ENCODE peak calls at places on chromosomes 11 and 22, in five cellular contexts. H is GM04503, C is fibroblast of mammary gland, B is HS-5, Z is DMS153. F is an unnamed sample.

GRCh38 chr11:88039512-88040496 is 135.4 kb downstream of the RAB38 start:
- DNase-seq in H (no peak), C (no peak), B (no peak), Z (no peak), F (no peak)

GRCh38 chr11:70311616-70312015 is 41.1 kb downstream of the PPFIA1 start:
- DNase-seq in H (no peak), C (no peak), B (no peak), Z (no peak), F (no peak)

GRCh38 chr11:84212467-84213390 is 926.6 kb upstream of the CCDC90B start:
- DNase-seq in H (no peak), C (peak; percentile 6), B (no peak), Z (no peak), F (no peak)

GRCh38 chr11:819129-819931 is 616 bp downstream of the PNPLA2 start:
- DNase-seq in H (no peak), C (peak; percentile 71), B (no peak), Z (peak; percentile 68), F (peak; percentile 88)

GRCh38 chr11:116466231-116466630 is 306.6 kb downstream of the BUD13 start:
- DNase-seq in H (no peak), C (no peak), B (no peak), Z (no peak), F (no peak)

GRCh38 chr22:39558950-39559349 is 11.6 kb upstream of the CACNA1I start:
- DNase-seq in H (no peak), C (no peak), B (no peak), Z (no peak), F (no peak)

GRCh38 chr11:12085371-12086251 is 24.8 kb upstream of the MICAL2 start:
- DNase-seq in H (no peak), C (peak; percentile 52), B (no peak), Z (no peak), F (peak; percentile 24)

GRCh38 chr11:112297248-112297866 is 36.7 kb upstream of the PLET1 start:
- DNase-seq in H (no peak), C (no peak), B (no peak), Z (no peak), F (no peak)

GRCh38 chr11:93198221-93198650 is 445 bp upstream of the SLC36A4 start:
- DNase-seq in H (peak; percentile 3), C (peak; percentile 31), B (peak; percentile 19), Z (no peak), F (peak; percentile 39)

GRCh38 chr22:35766654-35767580 is 49.2 kb downstream of the APOL5 start:
- DNase-seq in H (no peak), C (peak; percentile 59), B (no peak), Z (no peak), F (no peak)

GRCh38 chr11:71489311-71490043 is 36.5 kb downstream of the NADSYN1 start:
- DNase-seq in H (no peak), C (peak; percentile 30), B (no peak), Z (no peak), F (no peak)

GRCh38 chr11:88484873-88485621 is 147.5 kb upstream of the CTSC start:
- DNase-seq in H (no peak), C (peak; percentile 54), B (no peak), Z (no peak), F (peak; percentile 71)

GRCh38 chr22:28373841-28374240 is 305.8 kb downstream of the TTC28 start:
- DNase-seq in H (no peak), C (peak; percentile 35), B (no peak), Z (no peak), F (peak; percentile 71)

GRCh38 chr11:60942970-60943565 is 8.9 kb downstream of the SLC15A3 start:
- DNase-seq in H (no peak), C (no peak), B (no peak), Z (peak; percentile 97), F (no peak)

GRCh38 chr11:104856607-104857006 is 41.7 kb downstream of the CASP12 start:
- DNase-seq in H (no peak), C (no peak), B (no peak), Z (no peak), F (no peak)

GRCh38 chr22:32932176-32932575 is 126.0 kb downstream of the SYN3 start:
- DNase-seq in H (peak; percentile 31), C (peak; percentile 71), B (no peak), Z (no peak), F (no peak)

GRCh38 chr11:129375731-129376657 is at the start of gene BARX2:
- DNase-seq in H (no peak), C (peak; percentile 64), B (no peak), Z (peak; percentile 59), F (no peak)

GRCh38 chr11:120335928-120336640 is at the start of gene ARHGEF12:
- DNase-seq in H (peak; percentile 65), C (peak; percentile 96), B (no peak), Z (peak; percentile 89), F (peak; percentile 99)

GRCh38 chr11:128463386-128463829 is 124.0 kb downstream of the ETS1 start:
- DNase-seq in H (no peak), C (peak; percentile 97), B (no peak), Z (no peak), F (peak; percentile 87)